ENCODE peak calls at places on chromosomes 4 and X, in six cellular contexts. F, C, V, L, U and B are unnamed samples.
A peak's percentile ranks its signal among the peaks of the same experiment; 100 is the strongest.

GRCh38 chrX:14670819-14671218 is 141.5 kb downstream of the GLRA2 start:
- DNase-seq in F (no peak), C (no peak), V (no peak), L (no peak), U (no peak), B (no peak)

GRCh38 chr4:119000400-119000799 is 111.7 kb downstream of the SYNPO2 start:
- DNase-seq in F (no peak), C (no peak), V (no peak), L (no peak), U (no peak), B (no peak)

GRCh38 chr4:82799006-82799881 is 648 bp upstream of the SCD5 start:
- DNase-seq in F (peak; percentile 66), C (no peak), V (no peak), L (no peak), U (no peak), B (no peak)

GRCh38 chr4:103193457-103193856 is 4.7 kb downstream of the CENPE start:
- DNase-seq in F (no peak), C (no peak), V (no peak), L (no peak), U (no peak), B (no peak)

GRCh38 chrX:69120476-69120875 is 44.8 kb downstream of the PJA1 start:
- DNase-seq in F (no peak), C (no peak), V (no peak), L (no peak), U (no peak), B (no peak)

GRCh38 chr4:14022428-14022827 is 394.9 kb upstream of the BOD1L1 start:
- DNase-seq in F (no peak), C (no peak), V (no peak), L (no peak), U (no peak), B (no peak)

GRCh38 chrX:31331928-31332327 is 260.1 kb upstream of the FTHL17 start:
- DNase-seq in F (no peak), C (no peak), V (no peak), L (no peak), U (no peak), B (no peak)

GRCh38 chr4:143352052-143352451 is 15.4 kb downstream of the GAB1 start:
- DNase-seq in F (no peak), C (no peak), V (no peak), L (no peak), U (no peak), B (no peak)

GRCh38 chr4:139184129-139184528 is 7.1 kb upstream of the ELF2 start:
- DNase-seq in F (no peak), C (no peak), V (no peak), L (no peak), U (no peak), B (no peak)

GRCh38 chrX:20454117-20454516 is 187.4 kb upstream of the RPS6KA3 start:
- DNase-seq in F (no peak), C (no peak), V (no peak), L (no peak), U (no peak), B (no peak)

GRCh38 chr4:119138046-119138445 is 2.4 kb downstream of the MYOZ2 start:
- DNase-seq in F (peak; percentile 21), C (no peak), V (no peak), L (no peak), U (no peak), B (no peak)

GRCh38 chr4:112147697-112148096 is 2.4 kb downstream of the FAM241A start:
- DNase-seq in F (no peak), C (no peak), V (no peak), L (no peak), U (no peak), B (no peak)

GRCh38 chrX:109740076-109740809 is 7.2 kb upstream of the ACSL4 start:
- DNase-seq in F (no peak), C (no peak), V (no peak), L (no peak), U (no peak), B (peak; percentile 62)

GRCh38 chrX:78019586-78020483 is 50.4 kb upstream of the PGAM4 start:
- DNase-seq in F (no peak), C (no peak), V (no peak), L (no peak), U (no peak), B (no peak)

GRCh38 chr4:3257125-3257690 is 8.2 kb downstream of the MSANTD1 start:
- DNase-seq in F (no peak), C (peak; percentile 40), V (peak; percentile 53), L (peak; percentile 30), U (no peak), B (no peak)

GRCh38 chrX:127943570-127943969 is 108.6 kb downstream of the ACTRT1 start:
- DNase-seq in F (no peak), C (no peak), V (no peak), L (no peak), U (no peak), B (no peak)

GRCh38 chr4:157220026-157220881 is at the start of gene GRIA2:
- DNase-seq in F (peak; percentile 93), C (peak; percentile 72), V (peak; percentile 81), L (peak; percentile 86), U (no peak), B (peak; percentile 52)

GRCh38 chrX:72296991-72297390 is 8.7 kb downstream of the CITED1 start:
- DNase-seq in F (no peak), C (no peak), V (no peak), L (no peak), U (no peak), B (no peak)

GRCh38 chr4:122898370-122899150 is 23.8 kb downstream of the NUDT6 start:
- DNase-seq in F (no peak), C (no peak), V (no peak), L (no peak), U (no peak), B (no peak)

DNA sequence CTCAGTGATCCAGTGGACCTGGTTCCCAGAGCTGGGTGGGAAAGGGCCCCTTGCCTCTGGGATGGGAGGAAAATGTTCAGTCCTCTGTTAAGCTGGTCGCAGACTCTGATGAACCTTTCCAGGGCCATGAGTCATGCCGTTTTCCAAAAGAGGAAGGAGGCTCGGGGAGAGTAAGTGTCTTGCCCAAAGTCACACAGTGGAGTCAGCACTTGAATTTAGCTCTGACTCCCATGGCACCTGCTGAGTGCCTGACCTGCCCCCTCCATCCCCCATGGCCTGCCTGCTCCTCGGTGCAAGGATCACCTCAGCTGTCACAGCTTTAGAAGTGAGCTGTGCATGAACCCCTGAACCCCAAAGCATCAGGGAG is 14.0 kb upstream of the KIAA0232 start:
- DNase-seq in F (no peak), C (peak; percentile 58), V (no peak), L (peak; percentile 37), U (no peak), B (no peak)
- H3K27ac ChIP-seq in F (no peak overlapping the region), C (no peak overlapping the region), V (no peak overlapping the region), L (no peak overlapping the region), U (no peak overlapping the region), B (no peak overlapping the region)

GRCh38 chr4:8871417-8872401 is at the start of gene HMX1:
- DNase-seq in F (peak; percentile 88), C (no peak), V (no peak), L (peak; percentile 76), U (no peak), B (no peak)

GRCh38 chr4:8868321-8869001 is 3.2 kb downstream of the HMX1 start:
- DNase-seq in F (no peak), C (no peak), V (no peak), L (no peak), U (no peak), B (no peak)

GRCh38 chr4:8869002-8869878 is 2.4 kb downstream of the HMX1 start:
- DNase-seq in F (no peak), C (no peak), V (no peak), L (no peak), U (no peak), B (no peak)

GRCh38 chr4:8870647-8871416 is 807 bp downstream of the HMX1 start:
- DNase-seq in F (peak; percentile 2), C (no peak), V (no peak), L (no peak), U (no peak), B (no peak)

GRCh38 chr4:8869879-8870646 is 1.6 kb downstream of the HMX1 start:
- DNase-seq in F (peak; percentile 2), C (no peak), V (no peak), L (no peak), U (no peak), B (no peak)
- H3K27me3 ChIP-seq in F (peaks cover 100% of the 10 kb centered on the region), C (peaks cover 86% of the 10 kb centered on the region), V (peaks cover 95% of the 10 kb centered on the region), L (peaks cover 97% of the 10 kb centered on the region), U (peaks cover 5% of the 10 kb centered on the region), B (peaks cover 17% of the 10 kb centered on the region)

GRCh38 chrX:23883737-23884354 is 23.9 kb downstream of the APOO start:
- DNase-seq in F (no peak), C (no peak), V (no peak), L (no peak), U (no peak), B (no peak)

GRCh38 chrX:23887918-23888317 is 19.8 kb downstream of the APOO start:
- DNase-seq in F (no peak), C (no peak), V (no peak), L (no peak), U (no peak), B (no peak)

GRCh38 chrX:23887448-23887847 is 20.3 kb downstream of the APOO start:
- DNase-seq in F (no peak), C (no peak), V (no peak), L (no peak), U (no peak), B (no peak)

GRCh38 chrX:23884427-23885024 is 23.2 kb downstream of the APOO start:
- DNase-seq in F (no peak), C (no peak), V (no peak), L (no peak), U (no peak), B (no peak)

DNA sequence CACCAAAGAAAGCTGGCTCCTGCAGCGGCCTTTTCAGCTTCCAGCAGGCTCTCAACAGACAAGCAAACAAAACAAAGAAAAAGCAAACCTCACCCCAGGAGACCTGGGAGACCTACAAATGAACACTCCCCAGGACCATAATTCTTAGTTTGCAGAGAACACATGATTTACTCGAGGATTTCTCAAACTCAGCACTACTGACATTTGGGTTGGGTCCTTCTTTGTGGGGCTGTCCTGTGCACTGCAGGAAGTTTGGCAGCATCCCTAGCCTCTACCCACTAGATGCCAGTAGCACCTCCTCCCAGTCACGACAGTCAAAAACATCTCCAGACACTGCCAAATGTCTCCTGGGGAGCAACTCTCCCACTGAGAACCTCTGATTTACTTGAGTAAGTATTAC is 21.9 kb downstream of the APOO start:
- DNase-seq in F (no peak), C (no peak), V (no peak), L (no peak), U (no peak), B (no peak)
- H3K27ac ChIP-seq in F (no peak overlapping the region), C (no peak overlapping the region), V (no peak overlapping the region), L (no peak overlapping the region), U (no peak overlapping the region), B (no peak overlapping the region)

GRCh38 chr4:8085491-8086479 is 72.8 kb downstream of the ABLIM2 start:
- DNase-seq in F (no peak), C (no peak), V (peak; percentile 37), L (no peak), U (no peak), B (no peak)

GRCh38 chr4:8083086-8083825 is 75.4 kb downstream of the ABLIM2 start:
- DNase-seq in F (no peak), C (no peak), V (peak; percentile 57), L (no peak), U (no peak), B (no peak)

GRCh38 chr4:8082517-8083055 is 76.0 kb downstream of the ABLIM2 start:
- DNase-seq in F (no peak), C (no peak), V (peak; percentile 23), L (no peak), U (no peak), B (no peak)

GRCh38 chr4:8084712-8085490 is 73.7 kb downstream of the ABLIM2 start:
- DNase-seq in F (no peak), C (no peak), V (peak; percentile 57), L (no peak), U (no peak), B (peak; percentile 39)

GRCh38 chr4:8084031-8084660 is 74.5 kb downstream of the ABLIM2 start:
- DNase-seq in F (no peak), C (no peak), V (peak; percentile 65), L (no peak), U (no peak), B (no peak)
- H3K27me3 ChIP-seq in F (no peaks in the 10 kb centered on the region), C (no peaks in the 10 kb centered on the region), V (no peaks in the 10 kb centered on the region), L (no peaks in the 10 kb centered on the region), U (no peaks in the 10 kb centered on the region), B (no peaks in the 10 kb centered on the region)